ENCODE peak calls at places on chromosomes 13 and 19, in four cellular contexts. K is brain microvascular endothelial cell, V is fibroblast of mammary gland, A is fibroblast of the aortic adventitia. G is an unnamed sample.

GRCh38 chr13:111281751-111282311 is 38.6 kb upstream of the TEX29 start:
- DNase-seq in K (peak), V (peak), A (peak), G (peak)

GRCh38 chr13:108352599-108352998 is 83.1 kb downstream of the TNFSF13B start:
- DNase-seq in K (no peak), V (peak), A (no peak), G (peak)

GRCh38 chr13:72643339-72643989 is 84.0 kb downstream of the MZT1 start:
- DNase-seq in K (peak), V (peak), A (peak), G (peak)

GRCh38 chr19:53102701-53103140 is 501 bp downstream of the ZNF160 start:
- DNase-seq in K (peak), V (peak), A (peak), G (peak)

GRCh38 chr19:57620673-57621348 is 6.8 kb downstream of the ZNF134 start:
- DNase-seq in K (no peak), V (peak), A (peak), G (peak)

GRCh38 chr19:54310543-54310942 is 2.4 kb downstream of the LILRA5 start:
- DNase-seq in K (no peak), V (no peak), A (no peak), G (no peak)

GRCh38 chr13:26658491-26658890 is 101.0 kb downstream of the WASF3 start:
- DNase-seq in K (no peak), V (no peak), A (no peak), G (no peak)

GRCh38 chr13:88074794-88075509 is 403.8 kb downstream of the SLITRK5 start:
- DNase-seq in K (no peak), V (peak), A (no peak), G (peak)

GRCh38 chr19:2648099-2648498 is 54.4 kb downstream of the GNG7 start:
- DNase-seq in K (no peak), V (no peak), A (no peak), G (no peak)

GRCh38 chr13:82803341-82803740 is 1078.9 kb downstream of the SLITRK1 start:
- DNase-seq in K (no peak), V (peak), A (peak), G (peak)

GRCh38 chr13:27341616-27342015 is 71.0 kb downstream of the RASL11A start:
- DNase-seq in K (no peak), V (no peak), A (no peak), G (peak)

GRCh38 chr19:55585658-55586339 is 5.2 kb upstream of the ZNF579 start:
- DNase-seq in K (peak), V (peak), A (peak), G (peak)

GRCh38 chr13:100987993-100988392 is 313.4 kb upstream of the TMTC4 start:
- DNase-seq in K (peak), V (peak), A (peak), G (peak)

GRCh38 chr13:111899714-111900389 is 167.1 kb upstream of the SOX1 start:
- DNase-seq in K (no peak), V (no peak), A (no peak), G (no peak)

GRCh38 chr13:63344711-63345110 is 1929.1 kb upstream of the PCDH20 start:
- DNase-seq in K (no peak), V (no peak), A (no peak), G (no peak)

GRCh38 chr19:50794074-50794777 is 4.0 kb downstream of the ACP4 start:
- DNase-seq in K (no peak), V (peak), A (no peak), G (no peak)

GRCh38 chr13:70310720-70311119 is 202.5 kb upstream of the KLHL1 start:
- DNase-seq in K (peak), V (no peak), A (no peak), G (peak)

GRCh38 chr13:34654682-34655081 is 287.4 kb upstream of the NBEA start:
- DNase-seq in K (no peak), V (peak), A (no peak), G (no peak)

GRCh38 chr13:42602910-42603309 is 29.0 kb downstream of the TNFSF11 start:
- DNase-seq in K (no peak), V (no peak), A (peak), G (no peak)

GRCh38 chr13:74205313-74205690 is 71.1 kb upstream of the KLF12 start:
- DNase-seq in K (no peak), V (no peak), A (peak), G (no peak)

GRCh38 chr13:76954568-76954967 is 6.3 kb downstream of the ACOD1 start:
- DNase-seq in K (no peak), V (no peak), A (no peak), G (no peak)

GRCh38 chr13:20334309-20334708 is 102.2 kb upstream of the GJB6 start:
- DNase-seq in K (no peak), V (no peak), A (no peak), G (no peak)

GRCh38 chr13:42258747-42259146 is 13.2 kb upstream of the AKAP11 start:
- DNase-seq in K (no peak), V (no peak), A (no peak), G (no peak)

GRCh38 chr13:100808848-100809247 is 134.3 kb upstream of the TMTC4 start:
- DNase-seq in K (no peak), V (no peak), A (no peak), G (no peak)

GRCh38 chr13:94312511-94313191 is 166.8 kb downstream of the DCT start:
- DNase-seq in K (no peak), V (no peak), A (no peak), G (no peak)

GRCh38 chr19:38303517-38304351 is at the start of gene C19orf33:
- DNase-seq in K (no peak), V (no peak), A (no peak), G (no peak)

GRCh38 chr13:76853481-76853880 is 32.7 kb downstream of the KCTD12 start:
- DNase-seq in K (no peak), V (no peak), A (peak), G (no peak)

GRCh38 chr13:52026246-52026626 is 1.7 kb downstream of the UTP14C start:
- DNase-seq in K (no peak), V (no peak), A (no peak), G (no peak)

GRCh38 chr19:51749979-51750378 is 1.7 kb downstream of the FPR1 start:
- DNase-seq in K (no peak), V (peak), A (no peak), G (no peak)

GRCh38 chr19:10544753-10545251 is 1.1 kb downstream of the ATG4D start:
- DNase-seq in K (no peak), V (no peak), A (no peak), G (no peak)

GRCh38 chr19:7866399-7867091 is 7.6 kb downstream of the PRR36 start:
- DNase-seq in K (no peak), V (no peak), A (no peak), G (no peak)

GRCh38 chr19:42514449-42514848 is 13.8 kb downstream of the CEACAM1 start:
- DNase-seq in K (no peak), V (no peak), A (no peak), G (no peak)

GRCh38 chr19:46471116-46471733 is at the start of gene PNMA8A:
- DNase-seq in K (peak), V (peak), A (peak), G (peak)

GRCh38 chr13:21326155-21327030 is 132.7 kb downstream of the ZDHHC20 start:
- DNase-seq in K (peak), V (peak), A (peak), G (peak)

DNA sequence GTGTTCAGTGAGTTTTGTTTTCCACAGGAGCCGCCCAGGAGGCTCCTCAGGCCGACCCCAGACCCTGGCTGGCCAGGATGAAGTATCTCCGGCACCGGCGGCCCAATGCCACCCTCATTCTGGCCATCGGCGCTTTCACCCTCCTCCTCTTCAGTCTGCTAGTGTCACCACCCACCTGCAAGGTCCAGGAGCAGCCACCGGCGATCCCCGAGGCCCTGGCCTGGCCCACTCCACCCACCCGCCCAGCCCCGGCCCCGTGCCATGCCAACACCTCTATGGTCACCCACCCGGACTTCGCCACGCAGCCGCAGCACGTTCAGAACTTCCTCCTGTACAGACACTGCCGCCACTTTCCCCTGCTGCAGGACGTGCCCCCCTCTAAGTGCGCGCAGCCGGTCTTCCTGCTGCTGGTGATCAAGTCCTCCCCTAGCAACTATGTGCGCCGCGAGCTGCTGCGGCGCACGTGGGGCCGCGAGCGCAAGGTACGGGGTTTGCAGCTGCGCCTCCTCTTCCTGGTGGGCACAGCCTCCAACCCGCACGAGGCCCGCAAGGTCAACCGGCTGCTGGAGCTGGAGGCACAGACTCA is 12.9 kb downstream of the B3GNT3 start:
- DNase-seq in K (no peak), V (no peak), A (no peak), G (no peak)
- H3K4me3 ChIP-seq in K (no peak), V (no peak), A (no peak), G (no peak)

GRCh38 chr19:47663435-47663910 is 49.7 kb upstream of the EHD2 start:
- DNase-seq in K (peak), V (peak), A (peak), G (peak)
- H3K4me3 ChIP-seq in K (peak), V (no peak), A (peak), G (no peak)

GRCh38 chr19:996051-996838 is 4.0 kb upstream of the GRIN3B start:
- DNase-seq in K (peak), V (peak), A (peak), G (peak)
- H3K4me3 ChIP-seq in K (no peak), V (no peak), A (peak), G (peak)

GRCh38 chr13:109868583-109869311 is 82.4 kb upstream of the IRS2 start:
- DNase-seq in K (no peak), V (peak), A (no peak), G (peak)
- H3K4me3 ChIP-seq in K (no peak), V (no peak), A (no peak), G (no peak)

G was measured in fibroblast of pulmonary artery.